ENCODE peak calls at places on chromosome 19, in five cellular contexts. One of them, this sample, is unnamed.

GRCh38 chr19:48006762-48007161 is 12.3 kb downstream of the ELSPBP1 start:
- DNase-seq in GM12878: no peak
- DNase-seq in IMR-90: no peak
- DNase-seq in A549: peak; percentile 74
- DNase-seq in SK-N-SH: no peak
- DNase-seq in this sample: peak; percentile 32

GRCh38 chr19:40523322-40524047 is 53.2 kb upstream of the SHKBP1 start:
- DNase-seq in GM12878: no peak
- DNase-seq in IMR-90: peak; percentile 44
- DNase-seq in A549: peak; percentile 96
- DNase-seq in SK-N-SH: peak; percentile 83
- DNase-seq in this sample: peak; percentile 72

GRCh38 chr19:23440791-23441190 is 45.5 kb upstream of the ZNF91 start:
- DNase-seq in GM12878: no peak
- DNase-seq in IMR-90: no peak
- DNase-seq in A549: peak; percentile 36
- DNase-seq in SK-N-SH: peak; percentile 39
- DNase-seq in this sample: no peak

GRCh38 chr19:752652-753517 is 2.0 kb downstream of the MISP start:
- DNase-seq in GM12878: no peak
- DNase-seq in IMR-90: peak; percentile 90
- DNase-seq in A549: peak; percentile 99
- DNase-seq in SK-N-SH: no peak
- DNase-seq in this sample: peak; percentile 89

GRCh38 chr19:1247747-1248453 is 483 bp upstream of the MIDN start:
- DNase-seq in GM12878: no peak
- DNase-seq in IMR-90: peak; percentile 70
- DNase-seq in A549: peak; percentile 76
- DNase-seq in SK-N-SH: peak; percentile 60
- DNase-seq in this sample: no peak

GRCh38 chr19:47512183-47512947 is 2.5 kb downstream of the NAPA start:
- DNase-seq in GM12878: no peak
- DNase-seq in IMR-90: peak; percentile 52
- DNase-seq in A549: peak; percentile 34
- DNase-seq in SK-N-SH: no peak
- DNase-seq in this sample: no peak

GRCh38 chr19:33795370-33796163 is 1.1 kb upstream of the KCTD15 start:
- DNase-seq in GM12878: no peak
- DNase-seq in IMR-90: peak; percentile 75
- DNase-seq in A549: peak; percentile 96
- DNase-seq in SK-N-SH: peak; percentile 96
- DNase-seq in this sample: no peak

GRCh38 chr19:1085676-1086442 is 9.3 kb downstream of the POLR2E start:
- DNase-seq in GM12878: no peak
- DNase-seq in IMR-90: no peak
- DNase-seq in A549: no peak
- DNase-seq in SK-N-SH: no peak
- DNase-seq in this sample: no peak

GRCh38 chr19:43997631-43998290 is 5.0 kb upstream of the ZNF230 start:
- DNase-seq in GM12878: no peak
- DNase-seq in IMR-90: peak; percentile 24
- DNase-seq in A549: no peak
- DNase-seq in SK-N-SH: no peak
- DNase-seq in this sample: no peak

GRCh38 chr19:7983286-7983950 is 22.0 kb downstream of the ELAVL1 start:
- DNase-seq in GM12878: no peak
- DNase-seq in IMR-90: no peak
- DNase-seq in A549: no peak
- DNase-seq in SK-N-SH: no peak
- DNase-seq in this sample: no peak

GRCh38 chr19:38547446-38547845 is 70.3 kb downstream of the MAP4K1 start:
- DNase-seq in GM12878: peak; percentile 34
- DNase-seq in IMR-90: no peak
- DNase-seq in A549: no peak
- DNase-seq in SK-N-SH: no peak
- DNase-seq in this sample: no peak

GRCh38 chr19:3358919-3359849 is 7.2 kb upstream of the NFIC start:
- DNase-seq in GM12878: no peak
- DNase-seq in IMR-90: peak; percentile 51
- DNase-seq in A549: no peak
- DNase-seq in SK-N-SH: peak; percentile 92
- DNase-seq in this sample: no peak

GRCh38 chr19:50646074-50646807 is 3.0 kb upstream of the C19orf81 start:
- DNase-seq in GM12878: no peak
- DNase-seq in IMR-90: peak; percentile 54
- DNase-seq in A549: peak; percentile 83
- DNase-seq in SK-N-SH: no peak
- DNase-seq in this sample: peak; percentile 48

GRCh38 chr19:38877781-38878574 is at the start of gene RINL:
- DNase-seq in GM12878: no peak
- DNase-seq in IMR-90: no peak
- DNase-seq in A549: no peak
- DNase-seq in SK-N-SH: peak; percentile 49
- DNase-seq in this sample: no peak

GRCh38 chr19:3443840-3444694 is 36.3 kb downstream of the SMIM24 start:
- DNase-seq in GM12878: no peak
- DNase-seq in IMR-90: peak; percentile 47
- DNase-seq in A549: no peak
- DNase-seq in SK-N-SH: peak; percentile 76
- DNase-seq in this sample: no peak

GRCh38 chr19:1445932-1446712 is 3.8 kb upstream of the APC2 start:
- DNase-seq in GM12878: no peak
- DNase-seq in IMR-90: no peak
- DNase-seq in A549: peak; percentile 52
- DNase-seq in SK-N-SH: peak; percentile 99
- DNase-seq in this sample: no peak

GRCh38 chr19:48600679-48601382 is 5.7 kb upstream of the SPACA4 start:
- DNase-seq in GM12878: no peak
- DNase-seq in IMR-90: no peak
- DNase-seq in A549: no peak
- DNase-seq in SK-N-SH: no peak
- DNase-seq in this sample: no peak

GRCh38 chr19:1534972-1535371 is 11.1 kb downstream of the PLK5 start:
- DNase-seq in GM12878: no peak
- DNase-seq in IMR-90: no peak
- DNase-seq in A549: no peak
- DNase-seq in SK-N-SH: no peak
- DNase-seq in this sample: no peak

GRCh38 chr19:51535535-51535934 is 4.1 kb upstream of the SIGLEC6 start:
- DNase-seq in GM12878: no peak
- DNase-seq in IMR-90: no peak
- DNase-seq in A549: no peak
- DNase-seq in SK-N-SH: no peak
- DNase-seq in this sample: no peak

GRCh38 chr19:5293607-5294089 is 47.0 kb downstream of the PTPRS start:
- DNase-seq in GM12878: no peak
- DNase-seq in IMR-90: peak; percentile 40
- DNase-seq in A549: no peak
- DNase-seq in SK-N-SH: peak; percentile 94
- DNase-seq in this sample: no peak

GRCh38 chr19:10259162-10259905 is 7.3 kb downstream of the MRPL4 start:
- DNase-seq in GM12878: no peak
- DNase-seq in IMR-90: peak; percentile 85
- DNase-seq in A549: peak; percentile 86
- DNase-seq in SK-N-SH: peak; percentile 88
- DNase-seq in this sample: peak; percentile 82

GRCh38 chr19:8487137-8487851 is 15.1 kb downstream of the PRAM1 start:
- DNase-seq in GM12878: no peak
- DNase-seq in IMR-90: no peak
- DNase-seq in A549: no peak
- DNase-seq in SK-N-SH: no peak
- DNase-seq in this sample: no peak

GRCh38 chr19:6350688-6351087 is 10.6 kb upstream of the CLPP start:
- DNase-seq in GM12878: no peak
- DNase-seq in IMR-90: no peak
- DNase-seq in A549: peak; percentile 44
- DNase-seq in SK-N-SH: no peak
- DNase-seq in this sample: no peak

GRCh38 chr19:39038098-39038497 is 5.7 kb upstream of the FBXO27 start:
- DNase-seq in GM12878: no peak
- DNase-seq in IMR-90: peak; percentile 25
- DNase-seq in A549: peak; percentile 82
- DNase-seq in SK-N-SH: peak; percentile 71
- DNase-seq in this sample: peak; percentile 37

GRCh38 chr19:41298327-41298964 is 11.5 kb upstream of the CCDC97 start:
- DNase-seq in GM12878: no peak
- DNase-seq in IMR-90: peak; percentile 82
- DNase-seq in A549: no peak
- DNase-seq in SK-N-SH: no peak
- DNase-seq in this sample: no peak

GRCh38 chr19:16739546-16739945 is 19.9 kb downstream of the NWD1 start:
- DNase-seq in GM12878: no peak
- DNase-seq in IMR-90: no peak
- DNase-seq in A549: no peak
- DNase-seq in SK-N-SH: no peak
- DNase-seq in this sample: no peak

GRCh38 chr19:16737909-16738308 is 18.3 kb downstream of the NWD1 start:
- DNase-seq in GM12878: no peak
- DNase-seq in IMR-90: peak; percentile 15
- DNase-seq in A549: no peak
- DNase-seq in SK-N-SH: no peak
- DNase-seq in this sample: no peak

GRCh38 chr19:16741084-16741483 is 21.4 kb downstream of the NWD1 start:
- DNase-seq in GM12878: no peak
- DNase-seq in IMR-90: no peak
- DNase-seq in A549: no peak
- DNase-seq in SK-N-SH: no peak
- DNase-seq in this sample: no peak

GRCh38 chr19:16736709-16737108 is 17.1 kb downstream of the NWD1 start:
- DNase-seq in GM12878: no peak
- DNase-seq in IMR-90: no peak
- DNase-seq in A549: peak; percentile 27
- DNase-seq in SK-N-SH: no peak
- DNase-seq in this sample: peak; percentile 60
- TF ChIP-seq RAD21 in GM12878: no peak
- TF ChIP-seq RAD21 in IMR-90: no peak
- TF ChIP-seq RAD21 in A549: no peak
- TF ChIP-seq RAD21 in SK-N-SH: no peak
- TF ChIP-seq RAD21 in this sample: no peak

GRCh38 chr19:15461694-15462093 is 2.6 kb downstream of the RASAL3 start:
- DNase-seq in GM12878: no peak
- DNase-seq in IMR-90: no peak
- DNase-seq in A549: no peak
- DNase-seq in SK-N-SH: no peak
- DNase-seq in this sample: no peak

GRCh38 chr19:15466851-15467733 is 2.7 kb upstream of the RASAL3 start:
- DNase-seq in GM12878: peak; percentile 97
- DNase-seq in IMR-90: peak; percentile 43
- DNase-seq in A549: peak; percentile 55
- DNase-seq in SK-N-SH: no peak
- DNase-seq in this sample: no peak

GRCh38 chr19:15463865-15464371 is 426 bp downstream of the RASAL3 start:
- DNase-seq in GM12878: no peak
- DNase-seq in IMR-90: no peak
- DNase-seq in A549: no peak
- DNase-seq in SK-N-SH: no peak
- DNase-seq in this sample: no peak

GRCh38 chr19:15467734-15468214 is 3.4 kb upstream of the RASAL3 start:
- DNase-seq in GM12878: no peak
- DNase-seq in IMR-90: no peak
- DNase-seq in A549: no peak
- DNase-seq in SK-N-SH: no peak
- DNase-seq in this sample: no peak

DNA sequence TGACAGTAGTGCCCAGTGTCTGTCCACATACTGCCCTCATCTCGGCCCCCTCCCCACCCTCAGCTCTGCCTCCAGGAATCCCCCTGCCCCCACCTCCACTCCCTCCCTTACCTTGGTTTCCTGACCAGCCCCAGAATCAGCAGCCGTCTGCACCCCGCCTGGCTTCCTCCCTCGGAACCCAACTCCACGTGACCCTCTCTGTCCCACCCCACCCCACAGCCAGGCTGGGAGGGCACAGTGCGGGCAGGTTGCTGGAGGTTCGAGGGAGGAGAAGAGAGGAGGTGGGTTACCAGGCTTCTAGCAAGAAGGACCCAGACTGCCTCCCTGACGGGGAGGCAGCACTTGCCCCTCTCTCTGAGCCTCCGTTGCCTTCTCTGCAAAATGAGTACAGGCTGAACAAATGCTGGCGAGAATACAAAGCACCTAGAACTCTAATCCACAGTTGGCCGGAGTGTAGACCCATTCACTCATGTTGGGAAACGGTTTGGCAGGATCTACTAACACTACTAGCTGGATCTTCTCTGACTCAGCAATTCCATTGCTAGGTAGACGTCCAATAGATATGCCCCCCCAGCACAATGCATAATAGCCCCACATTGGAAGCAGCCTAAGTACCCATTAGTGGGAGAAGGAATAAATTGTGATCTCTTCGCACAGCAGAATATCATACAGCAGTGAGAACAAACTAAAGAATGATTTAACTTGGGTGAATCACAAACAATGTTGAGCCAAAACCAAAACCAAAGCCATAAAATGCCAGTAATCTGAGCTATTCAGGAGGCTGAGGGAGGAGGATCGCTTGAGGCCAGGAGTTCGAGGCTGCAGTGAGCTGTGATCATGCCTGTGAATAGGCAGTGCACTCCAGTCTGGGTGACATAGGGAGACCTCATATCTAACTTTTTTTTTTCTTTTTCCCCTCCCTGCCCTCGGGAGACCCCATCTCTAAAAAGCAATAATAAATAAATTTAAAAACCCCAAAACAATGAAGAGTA is at the start of gene RASAL3:
- DNase-seq in GM12878: peak; percentile 51
- DNase-seq in IMR-90: no peak
- DNase-seq in A549: no peak
- DNase-seq in SK-N-SH: no peak
- DNase-seq in this sample: no peak
- TF ChIP-seq RAD21 in GM12878: no peak
- TF ChIP-seq RAD21 in IMR-90: no peak
- TF ChIP-seq RAD21 in A549: no peak
- TF ChIP-seq RAD21 in SK-N-SH: no peak
- TF ChIP-seq RAD21 in this sample: no peak

GRCh38 chr19:28977826-28978225 is 235.1 kb downstream of the UQCRFS1 start:
- DNase-seq in GM12878: no peak
- DNase-seq in IMR-90: no peak
- DNase-seq in A549: no peak
- DNase-seq in SK-N-SH: no peak
- DNase-seq in this sample: no peak

GRCh38 chr19:28981994-28982393 is 231.0 kb downstream of the UQCRFS1 start:
- DNase-seq in GM12878: no peak
- DNase-seq in IMR-90: no peak
- DNase-seq in A549: no peak
- DNase-seq in SK-N-SH: no peak
- DNase-seq in this sample: no peak

GRCh38 chr19:28985201-28985600 is 227.8 kb downstream of the UQCRFS1 start:
- DNase-seq in GM12878: no peak
- DNase-seq in IMR-90: no peak
- DNase-seq in A549: no peak
- DNase-seq in SK-N-SH: no peak
- DNase-seq in this sample: no peak

GRCh38 chr19:28984315-28984714 is 228.6 kb downstream of the UQCRFS1 start:
- DNase-seq in GM12878: no peak
- DNase-seq in IMR-90: no peak
- DNase-seq in A549: no peak
- DNase-seq in SK-N-SH: no peak
- DNase-seq in this sample: no peak

GRCh38 chr19:28980236-28980868 is 232.6 kb downstream of the UQCRFS1 start:
- DNase-seq in GM12878: no peak
- DNase-seq in IMR-90: peak; percentile 68
- DNase-seq in A549: peak; percentile 20
- DNase-seq in SK-N-SH: no peak
- DNase-seq in this sample: no peak
- TF ChIP-seq RAD21 in GM12878: no peak
- TF ChIP-seq RAD21 in IMR-90: peak; percentile 76
- TF ChIP-seq RAD21 in A549: no peak
- TF ChIP-seq RAD21 in SK-N-SH: no peak
- TF ChIP-seq RAD21 in this sample: no peak

GRCh38 chr19:31314849-31315620 is 34.2 kb downstream of the TSHZ3 start:
- DNase-seq in GM12878: no peak
- DNase-seq in IMR-90: no peak
- DNase-seq in A549: peak; percentile 20
- DNase-seq in SK-N-SH: peak; percentile 79
- DNase-seq in this sample: no peak
- TF ChIP-seq RAD21 in GM12878: no peak
- TF ChIP-seq RAD21 in IMR-90: peak; percentile 33
- TF ChIP-seq RAD21 in A549: no peak
- TF ChIP-seq RAD21 in SK-N-SH: peak; percentile 57
- TF ChIP-seq RAD21 in this sample: no peak

This sample was measured in HCT116.